ENCODE peak calls at places on chromosomes 5 and 9, in four cellular contexts. S is A549, N is GM12878, X is K562. P is an unnamed sample.

GRCh38 chr9:94981661-94982060 is 255.2 kb downstream of the AOPEP start:
- DNase-seq in S (no peak), X (no peak), N (no peak), P (no peak)

GRCh38 chr5:1214163-1214935 is 10.8 kb upstream of the SLC6A18 start:
- DNase-seq in N (no peak), X (no peak), S (no peak), P (no peak)

GRCh38 chr9:209143-209758 is 5.4 kb upstream of the DOCK8 start:
- DNase-seq in N (no peak), X (peak; percentile 35), S (no peak), P (no peak)

GRCh38 chr5:127723571-127723970 is 20.4 kb downstream of the CCDC192 start:
- DNase-seq in X (no peak), S (no peak), N (no peak), P (no peak)

GRCh38 chr5:81533629-81534480 is 139.9 kb upstream of the ACOT12 start:
- DNase-seq in S (no peak), X (no peak), N (no peak), P (no peak)

GRCh38 chr9:110254500-110254899 is 1.8 kb downstream of the TXN start:
- DNase-seq in S (no peak), N (no peak), X (no peak), P (no peak)

GRCh38 chr9:92164975-92165374 is 49.8 kb upstream of the SPTLC1 start:
- DNase-seq in X (no peak), N (no peak), S (no peak), P (no peak)

GRCh38 chr9:36136277-36136893 is at the start of gene GLIPR2:
- DNase-seq in X (peak; percentile 89), N (no peak), S (peak; percentile 77), P (peak; percentile 18)

GRCh38 chr5:61228691-61229280 is 66.5 kb upstream of the SMIM15 start:
- DNase-seq in X (no peak), N (no peak), S (no peak), P (no peak)

GRCh38 chr9:111237447-111237846 is 92.6 kb downstream of the OR2K2 start:
- DNase-seq in X (no peak), N (peak; percentile 16), S (no peak), P (no peak)

GRCh38 chr5:17056056-17056690 is 120.1 kb upstream of the MYO10 start:
- DNase-seq in X (no peak), S (no peak), N (no peak), P (no peak)

GRCh38 chr9:133204335-133204992 is 4.6 kb downstream of the OBP2B start:
- DNase-seq in X (no peak), S (no peak), N (no peak), P (no peak)
- TF ChIP-seq JUNB in X (no peak), S (no peak), N (no peak), P (no peak)

GRCh38 chr5:36359267-36359666 is 57.6 kb upstream of the RANBP3L start:
- DNase-seq in N (no peak), S (no peak), X (no peak), P (no peak)
- TF ChIP-seq RAD21 in N (no peak), S (no peak), X (no peak), P (no peak)

DNA sequence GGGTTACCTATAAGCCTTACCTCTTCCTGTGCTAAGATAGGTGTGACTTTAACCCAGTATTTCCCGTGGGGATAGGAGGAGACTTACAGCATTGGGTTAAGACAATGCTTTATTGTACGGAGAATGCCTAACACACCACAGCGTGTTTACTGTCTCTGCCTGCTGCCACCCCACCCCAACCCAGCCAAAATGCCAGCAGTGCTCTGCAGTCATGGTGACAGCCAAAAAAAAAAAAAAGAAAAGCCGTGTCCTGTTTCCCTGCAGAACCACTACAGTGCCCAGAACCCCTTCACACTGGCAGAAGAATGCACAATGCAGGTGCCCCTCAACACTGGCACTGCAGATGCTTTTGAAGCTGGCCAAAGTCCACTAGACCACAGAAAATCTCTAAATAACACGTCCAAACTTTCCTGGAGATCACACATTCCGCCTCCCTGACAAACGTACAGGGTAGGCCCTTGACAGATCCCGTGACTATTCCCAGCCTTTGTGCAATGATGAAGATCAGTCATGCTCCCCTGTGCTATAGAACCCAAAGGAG is 102.2 kb downstream of the SERINC5 start:
- DNase-seq in X (no peak), S (no peak), N (no peak), P (peak; percentile 82)
- TF ChIP-seq JUNB in X (no peak), S (no peak), N (no peak), P (no peak)

GRCh38 chr9:123999668-124000067 is 11.9 kb upstream of the LHX2 start:
- DNase-seq in X (no peak), S (peak; percentile 15), N (no peak), P (no peak)

GRCh38 chr9:123998278-123998925 is 13.2 kb upstream of the LHX2 start:
- DNase-seq in N (no peak), S (no peak), X (no peak), P (no peak)

GRCh38 chr9:123996731-123997421 is 14.7 kb upstream of the LHX2 start:
- DNase-seq in S (no peak), N (no peak), X (no peak), P (no peak)

GRCh38 chr9:123998970-123999621 is 12.5 kb upstream of the LHX2 start:
- DNase-seq in X (no peak), N (no peak), S (no peak), P (no peak)

GRCh38 chr9:123997665-123998277 is 13.8 kb upstream of the LHX2 start:
- DNase-seq in S (no peak), X (no peak), N (peak; percentile 81), P (no peak)
- TF ChIP-seq RAD21 in S (no peak), X (no peak), N (no peak), P (no peak)

GRCh38 chr5:3218916-3219650 is 376.5 kb upstream of the IRX1 start:
- DNase-seq in N (no peak), S (no peak), X (no peak), P (no peak)

GRCh38 chr5:3218096-3218495 is 377.5 kb upstream of the IRX1 start:
- DNase-seq in S (no peak), N (no peak), X (no peak), P (no peak)

GRCh38 chr5:3214838-3215374 is 380.7 kb upstream of the IRX1 start:
- DNase-seq in X (no peak), N (no peak), S (no peak), P (no peak)

GRCh38 chr5:3216386-3216785 is 379.2 kb upstream of the IRX1 start:
- DNase-seq in N (no peak), X (no peak), S (no peak), P (no peak)

DNA sequence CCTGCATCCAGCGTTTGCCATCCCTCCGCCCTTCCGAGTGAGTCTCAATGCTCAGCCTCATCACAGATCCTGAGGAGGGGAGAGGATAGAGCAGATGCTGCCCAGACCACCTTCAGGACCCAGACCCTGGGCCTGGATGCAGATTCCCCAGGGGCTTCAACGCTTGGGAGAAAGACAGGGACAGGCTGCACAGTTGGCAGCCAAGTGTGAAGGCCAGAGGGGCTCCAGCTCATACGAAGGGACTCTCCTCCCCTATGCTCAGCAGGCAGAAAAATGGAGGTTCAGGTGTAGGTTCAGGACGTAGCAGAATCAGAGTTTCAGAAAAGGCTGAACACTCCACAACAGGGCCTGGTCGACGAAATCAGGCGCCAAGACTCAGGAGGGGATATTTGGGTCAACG is 378.5 kb upstream of the IRX1 start:
- DNase-seq in X (no peak), N (no peak), S (no peak), P (no peak)
- TF ChIP-seq JUNB in X (no peak), N (no peak), S (no peak), P (no peak)

P was measured in HepG2.